ENCODE peak calls at places on chromosomes 7 and 10, in nine cellular contexts. D is cardiac fibroblast, M is astrocyte of the spinal cord, A is Peyer's patch, Q is psoas muscle, H is endothelial cell, F is stomach, W is thyroid gland, C is uterus. N is an unnamed sample.

GRCh38 chr7:13155188-13155587 is 467.8 kb downstream of the ARL4A start:
- DNase-seq in D (no peak), M (no peak), A (no peak), Q (no peak), H (no peak), F (no peak), W (no peak), C (no peak), N (no peak)

GRCh38 chr7:7100432-7100849 is 81.9 kb upstream of the C1GALT1 start:
- DNase-seq in D (no peak), M (peak), A (no peak), Q (no peak), H (peak), F (no peak), W (no peak), C (no peak), N (no peak)

GRCh38 chr10:91579351-91579985 is 53.4 kb downstream of the PPP1R3C start:
- DNase-seq in D (no peak), M (no peak), A (no peak), Q (no peak), H (no peak), F (no peak), W (no peak), C (no peak), N (no peak)

GRCh38 chr10:1624240-1624639 is 113.1 kb downstream of the ADARB2 start:
- DNase-seq in D (no peak), M (no peak), A (no peak), Q (no peak), H (no peak), F (no peak), W (no peak), C (no peak), N (no peak)

GRCh38 chr10:49024484-49024883 is 84.8 kb upstream of the LRRC18 start:
- DNase-seq in D (no peak), M (no peak), A (no peak), Q (no peak), H (no peak), F (no peak), W (no peak), C (peak), N (no peak)

GRCh38 chr10:1050555-1050954 is 1.6 kb upstream of the IDI1 start:
- DNase-seq in D (no peak), M (no peak), A (peak), Q (no peak), H (no peak), F (no peak), W (no peak), C (no peak), N (no peak)

GRCh38 chr10:58925381-58925780 is 251.1 kb upstream of the PHYHIPL start:
- DNase-seq in D (no peak), M (no peak), A (no peak), Q (no peak), H (no peak), F (no peak), W (no peak), C (no peak), N (no peak)

GRCh38 chr7:2632717-2633537 is 1.1 kb downstream of the TTYH3 start:
- DNase-seq in D (peak), M (peak), A (peak), Q (peak), H (peak), F (peak), W (peak), C (peak), N (peak)

GRCh38 chr7:28586736-28587135 is 174.4 kb downstream of the CREB5 start:
- DNase-seq in D (no peak), M (peak), A (no peak), Q (no peak), H (no peak), F (no peak), W (no peak), C (no peak), N (no peak)

GRCh38 chr10:30463944-30464451 is 30.0 kb downstream of the MAP3K8 start:
- DNase-seq in D (peak), M (peak), A (no peak), Q (no peak), H (no peak), F (no peak), W (no peak), C (no peak), N (no peak)

GRCh38 chr10:112208292-112208691 is 24.7 kb upstream of the GPAM start:
- DNase-seq in D (no peak), M (no peak), A (no peak), Q (no peak), H (no peak), F (no peak), W (no peak), C (no peak), N (no peak)

GRCh38 chr10:80320377-80320776 is 30.9 kb upstream of the MAT1A start:
- DNase-seq in D (no peak), M (no peak), A (no peak), Q (no peak), H (no peak), F (no peak), W (no peak), C (no peak), N (no peak)

GRCh38 chr10:63515002-63515763 is 6.0 kb upstream of the REEP3 start:
- DNase-seq in D (peak), M (peak), A (no peak), Q (no peak), H (no peak), F (no peak), W (no peak), C (no peak), N (no peak)

GRCh38 chr10:71762324-71762723 is 11.0 kb downstream of the VSIR start:
- DNase-seq in D (no peak), M (no peak), A (no peak), Q (no peak), H (no peak), F (no peak), W (no peak), C (no peak), N (no peak)

GRCh38 chr10:71763352-71764127 is 9.8 kb downstream of the VSIR start:
- DNase-seq in D (no peak), M (no peak), A (no peak), Q (no peak), H (no peak), F (no peak), W (no peak), C (no peak), N (no peak)

GRCh38 chr10:71765176-71765906 is 8.0 kb downstream of the VSIR start:
- DNase-seq in D (peak), M (peak), A (no peak), Q (peak), H (no peak), F (no peak), W (no peak), C (no peak), N (no peak)

GRCh38 chr10:71761105-71761511 is 12.2 kb downstream of the VSIR start:
- DNase-seq in D (no peak), M (no peak), A (no peak), Q (no peak), H (no peak), F (no peak), W (no peak), C (no peak), N (no peak)

GRCh38 chr10:71761541-71762113 is 11.7 kb downstream of the VSIR start:
- DNase-seq in D (no peak), M (no peak), A (no peak), Q (no peak), H (no peak), F (no peak), W (no peak), C (no peak), N (no peak)
- TF ChIP-seq CTCF in D (peak), M (peak), A (no peak), Q (no peak), H (no peak), F (no peak), W (no peak), C (no peak), N (no peak)

GRCh38 chr10:118775478-118775877 is 20.7 kb upstream of the CACUL1 start:
- DNase-seq in D (no peak), M (no peak), A (no peak), Q (no peak), H (no peak), F (no peak), W (no peak), C (no peak), N (no peak)
- TF ChIP-seq CTCF in D (peak), M (no peak), A (no peak), Q (no peak), H (peak), F (no peak), W (no peak), C (no peak), N (no peak)

GRCh38 chr7:115676080-115676479 is 354.5 kb downstream of the TFEC start:
- DNase-seq in D (peak), M (peak), A (no peak), Q (no peak), H (peak), F (no peak), W (no peak), C (no peak), N (no peak)
- TF ChIP-seq CTCF in D (no peak), M (peak), A (no peak), Q (no peak), H (no peak), F (no peak), W (no peak), C (no peak), N (no peak)

DNA sequence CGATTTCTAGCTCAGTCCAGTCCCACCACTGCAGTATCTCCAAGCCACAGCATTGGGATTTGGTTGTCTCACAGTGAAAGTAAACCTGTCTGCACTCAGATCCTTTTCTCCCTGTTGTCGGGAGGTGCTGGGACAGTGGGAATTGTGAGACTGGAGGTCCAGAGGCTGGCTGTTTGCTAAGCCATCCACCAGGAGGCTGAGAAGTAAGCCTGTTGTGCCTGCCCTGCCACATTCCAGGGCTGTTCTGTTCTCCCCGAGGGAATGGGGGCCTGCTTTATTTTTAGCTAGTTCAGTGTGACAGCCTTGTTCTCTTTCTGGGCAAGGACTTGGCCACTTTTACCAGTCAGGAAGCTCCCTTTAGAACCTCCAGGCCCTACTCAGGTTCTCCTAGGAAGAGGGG is 54.9 kb downstream of the HK1 start:
- DNase-seq in D (peak), M (no peak), A (no peak), Q (peak), H (no peak), F (peak), W (peak), C (no peak), N (no peak)
- TF ChIP-seq CTCF in D (peak), M (peak), A (no peak), Q (peak), H (no peak), F (no peak), W (peak), C (no peak), N (no peak)